ENCODE peak calls at places on chromosomes 6 and 20, in ten cellular contexts. One of them, this sample, is unnamed.

GRCh38 chr6:2157441-2158127 is 87.8 kb downstream of the GMDS start:
- DNase-seq in astrocyte of the cerebellum: peak; percentile 61
- DNase-seq in uterus: no peak
- DNase-seq in stimulated activated CD4-positive, alpha-beta T cell treated with anti-CD3 and anti-CD28 coated beads, Interleukin-1b, Interleukin-23, amount 100 ng/mL, for 1 hour: no peak
- DNase-seq in Right ventricle myocardium inferior: no peak
- DNase-seq in HuH-7.5: no peak
- DNase-seq in nucleus accumbens: no peak
- DNase-seq in stromal cell of bone marrow: peak; percentile 62
- DNase-seq in GM12865: peak; percentile 71
- DNase-seq in NCI-H2081 treated with DMSO at 0.1 percent for 48 hours: no peak
- DNase-seq in this sample: peak; percentile 86

GRCh38 chr6:154361476-154361875 is 4.9 kb upstream of the IPCEF1 start:
- DNase-seq in astrocyte of the cerebellum: no peak
- DNase-seq in uterus: no peak
- DNase-seq in stimulated activated CD4-positive, alpha-beta T cell treated with anti-CD3 and anti-CD28 coated beads, Interleukin-1b, Interleukin-23, amount 100 ng/mL, for 1 hour: no peak
- DNase-seq in Right ventricle myocardium inferior: no peak
- DNase-seq in HuH-7.5: no peak
- DNase-seq in nucleus accumbens: no peak
- DNase-seq in stromal cell of bone marrow: no peak
- DNase-seq in GM12865: no peak
- DNase-seq in NCI-H2081 treated with DMSO at 0.1 percent for 48 hours: no peak
- DNase-seq in this sample: no peak

GRCh38 chr6:44028767-44029166 is 98.5 kb downstream of the MRPL14 start:
- DNase-seq in astrocyte of the cerebellum: no peak
- DNase-seq in uterus: no peak
- DNase-seq in stimulated activated CD4-positive, alpha-beta T cell treated with anti-CD3 and anti-CD28 coated beads, Interleukin-1b, Interleukin-23, amount 100 ng/mL, for 1 hour: no peak
- DNase-seq in Right ventricle myocardium inferior: no peak
- DNase-seq in HuH-7.5: no peak
- DNase-seq in nucleus accumbens: no peak
- DNase-seq in stromal cell of bone marrow: no peak
- DNase-seq in GM12865: no peak
- DNase-seq in NCI-H2081 treated with DMSO at 0.1 percent for 48 hours: no peak
- DNase-seq in this sample: no peak

GRCh38 chr6:33583591-33584155 is 3.6 kb upstream of the BAK1 start:
- DNase-seq in astrocyte of the cerebellum: no peak
- DNase-seq in uterus: no peak
- DNase-seq in stimulated activated CD4-positive, alpha-beta T cell treated with anti-CD3 and anti-CD28 coated beads, Interleukin-1b, Interleukin-23, amount 100 ng/mL, for 1 hour: no peak
- DNase-seq in Right ventricle myocardium inferior: peak; percentile 17
- DNase-seq in HuH-7.5: no peak
- DNase-seq in nucleus accumbens: no peak
- DNase-seq in stromal cell of bone marrow: no peak
- DNase-seq in GM12865: no peak
- DNase-seq in NCI-H2081 treated with DMSO at 0.1 percent for 48 hours: no peak
- DNase-seq in this sample: no peak

GRCh38 chr6:79410806-79411205 is 126.4 kb downstream of the LCA5 start:
- DNase-seq in astrocyte of the cerebellum: no peak
- DNase-seq in uterus: no peak
- DNase-seq in stimulated activated CD4-positive, alpha-beta T cell treated with anti-CD3 and anti-CD28 coated beads, Interleukin-1b, Interleukin-23, amount 100 ng/mL, for 1 hour: no peak
- DNase-seq in Right ventricle myocardium inferior: no peak
- DNase-seq in HuH-7.5: no peak
- DNase-seq in nucleus accumbens: no peak
- DNase-seq in stromal cell of bone marrow: no peak
- DNase-seq in GM12865: no peak
- DNase-seq in NCI-H2081 treated with DMSO at 0.1 percent for 48 hours: no peak
- DNase-seq in this sample: no peak

GRCh38 chr6:32393660-32394420 is 13.1 kb downstream of the BTNL2 start:
- DNase-seq in astrocyte of the cerebellum: no peak
- DNase-seq in uterus: peak; percentile 30
- DNase-seq in stimulated activated CD4-positive, alpha-beta T cell treated with anti-CD3 and anti-CD28 coated beads, Interleukin-1b, Interleukin-23, amount 100 ng/mL, for 1 hour: no peak
- DNase-seq in Right ventricle myocardium inferior: no peak
- DNase-seq in HuH-7.5: no peak
- DNase-seq in nucleus accumbens: no peak
- DNase-seq in stromal cell of bone marrow: peak; percentile 39
- DNase-seq in GM12865: peak; percentile 16
- DNase-seq in NCI-H2081 treated with DMSO at 0.1 percent for 48 hours: no peak
- DNase-seq in this sample: no peak

GRCh38 chr6:217048-217659 is 75.1 kb upstream of the DUSP22 start:
- DNase-seq in astrocyte of the cerebellum: no peak
- DNase-seq in uterus: no peak
- DNase-seq in stimulated activated CD4-positive, alpha-beta T cell treated with anti-CD3 and anti-CD28 coated beads, Interleukin-1b, Interleukin-23, amount 100 ng/mL, for 1 hour: no peak
- DNase-seq in Right ventricle myocardium inferior: no peak
- DNase-seq in HuH-7.5: peak; percentile 37
- DNase-seq in nucleus accumbens: no peak
- DNase-seq in stromal cell of bone marrow: no peak
- DNase-seq in GM12865: peak; percentile 88
- DNase-seq in NCI-H2081 treated with DMSO at 0.1 percent for 48 hours: no peak
- DNase-seq in this sample: no peak

GRCh38 chr6:43150051-43150751 is 20.9 kb upstream of the SRF start:
- DNase-seq in astrocyte of the cerebellum: no peak
- DNase-seq in uterus: no peak
- DNase-seq in stimulated activated CD4-positive, alpha-beta T cell treated with anti-CD3 and anti-CD28 coated beads, Interleukin-1b, Interleukin-23, amount 100 ng/mL, for 1 hour: no peak
- DNase-seq in Right ventricle myocardium inferior: no peak
- DNase-seq in HuH-7.5: no peak
- DNase-seq in nucleus accumbens: no peak
- DNase-seq in stromal cell of bone marrow: no peak
- DNase-seq in GM12865: no peak
- DNase-seq in NCI-H2081 treated with DMSO at 0.1 percent for 48 hours: no peak
- DNase-seq in this sample: no peak

GRCh38 chr20:46959821-46960220 is 65.2 kb downstream of the EYA2 start:
- DNase-seq in astrocyte of the cerebellum: no peak
- DNase-seq in uterus: no peak
- DNase-seq in stimulated activated CD4-positive, alpha-beta T cell treated with anti-CD3 and anti-CD28 coated beads, Interleukin-1b, Interleukin-23, amount 100 ng/mL, for 1 hour: no peak
- DNase-seq in Right ventricle myocardium inferior: no peak
- DNase-seq in HuH-7.5: no peak
- DNase-seq in nucleus accumbens: no peak
- DNase-seq in stromal cell of bone marrow: no peak
- DNase-seq in GM12865: no peak
- DNase-seq in NCI-H2081 treated with DMSO at 0.1 percent for 48 hours: no peak
- DNase-seq in this sample: no peak

GRCh38 chr6:49909508-49910047 is 43.2 kb upstream of the CRISP1 start:
- DNase-seq in astrocyte of the cerebellum: no peak
- DNase-seq in uterus: no peak
- DNase-seq in stimulated activated CD4-positive, alpha-beta T cell treated with anti-CD3 and anti-CD28 coated beads, Interleukin-1b, Interleukin-23, amount 100 ng/mL, for 1 hour: no peak
- DNase-seq in Right ventricle myocardium inferior: no peak
- DNase-seq in HuH-7.5: no peak
- DNase-seq in nucleus accumbens: no peak
- DNase-seq in stromal cell of bone marrow: no peak
- DNase-seq in GM12865: no peak
- DNase-seq in NCI-H2081 treated with DMSO at 0.1 percent for 48 hours: peak; percentile 50
- DNase-seq in this sample: no peak